ENCODE peak calls at places on chromosomes 2 and 18, in six cellular contexts. M is COR-L47, H is IMR-90, J is body of pancreas, Y is iris pigment epithelial cell, N is WTC11. S is an unnamed sample.

GRCh38 chr18:71036783-71037182 is 747.9 kb downstream of the SOCS6 start:
- DNase-seq in M (no peak), H (peak), J (no peak), Y (peak), N (no peak), S (peak)

GRCh38 chr2:177131858-177132257 is 80.7 kb upstream of the HNRNPA3 start:
- DNase-seq in M (no peak), H (no peak), J (no peak), Y (no peak), N (no peak), S (no peak)

GRCh38 chr2:221969087-221969829 is 329.5 kb downstream of the PAX3 start:
- DNase-seq in M (peak), H (peak), J (peak), Y (peak), N (peak), S (peak)

GRCh38 chr2:50995610-50996009 is 36.3 kb downstream of the NRXN1 start:
- DNase-seq in M (no peak), H (peak), J (peak), Y (peak), N (no peak), S (no peak)

GRCh38 chr2:7118606-7119503 is 201.6 kb downstream of the RNF144A start:
- DNase-seq in M (no peak), H (peak), J (peak), Y (peak), N (peak), S (peak)

GRCh38 chr2:109206569-109207145 is 77.7 kb downstream of the SH3RF3 start:
- DNase-seq in M (no peak), H (no peak), J (no peak), Y (no peak), N (no peak), S (no peak)

GRCh38 chr2:216916956-216917650 is 57.2 kb upstream of the TNP1 start:
- DNase-seq in M (no peak), H (no peak), J (no peak), Y (no peak), N (no peak), S (no peak)

GRCh38 chr2:96114546-96114902 is 1.8 kb downstream of the ADRA2B start:
- DNase-seq in M (no peak), H (no peak), J (no peak), Y (no peak), N (no peak), S (no peak)

GRCh38 chr2:73487112-73487657 is 101.5 kb downstream of the ALMS1 start:
- DNase-seq in M (no peak), H (no peak), J (no peak), Y (no peak), N (no peak), S (no peak)

GRCh38 chr2:191302459-191303155 is 57.4 kb downstream of the MYO1B start:
- DNase-seq in M (no peak), H (peak), J (no peak), Y (no peak), N (no peak), S (peak)

GRCh38 chr2:237874585-237875161 is 15.2 kb downstream of the RAMP1 start:
- DNase-seq in M (no peak), H (peak), J (no peak), Y (peak), N (no peak), S (no peak)

GRCh38 chr2:205411558-205411957 is 270.7 kb upstream of the NRP2 start:
- DNase-seq in M (no peak), H (no peak), J (peak), Y (no peak), N (no peak), S (no peak)

GRCh38 chr2:3490191-3491158 is 28.9 kb downstream of the ADI1 start:
- DNase-seq in M (no peak), H (no peak), J (no peak), Y (no peak), N (no peak), S (no peak)

GRCh38 chr18:58315739-58316215 is 271.8 kb downstream of the NEDD4L start:
- DNase-seq in M (no peak), H (no peak), J (peak), Y (no peak), N (no peak), S (peak)

GRCh38 chr2:223725494-223725893 is 111.9 kb downstream of the AP1S3 start:
- DNase-seq in M (no peak), H (peak), J (peak), Y (peak), N (peak), S (peak)

GRCh38 chr2:207231962-207232361 is 66.2 kb upstream of the KLF7 start:
- DNase-seq in M (no peak), H (peak), J (no peak), Y (peak), N (no peak), S (no peak)

GRCh38 chr2:129868151-129868550 is 111.3 kb upstream of the RAB6C start:
- DNase-seq in M (no peak), H (no peak), J (no peak), Y (no peak), N (no peak), S (no peak)

S was measured in Calu3.